ENCODE peak calls at places on chromosomes 11 and 22, in nine cellular contexts. R is NCI-H1105 treated with DMSO at 0.1 percent for 48 hours; N is activated T-cell treated with anti-CD3 and anti-CD28 coated beads for 1 hour; D is stimulated activated CD4-positive, alpha-beta T cell treated with anti-CD3 and anti-CD28 coated beads, Interleukin-12 subunit alpha, Interleukin-12 subunit beta, amount 100 ng/mL, for 48 hours; F is hypothalamus; Q is neuronal stem cell; L is thyroid gland; Y is activated CD4-positive, CD25-positive, alpha-beta regulatory T cell treated with anti-CD3 and anti-CD28 coated beads, Interleukin-2, amount 50 U/mL, for 16 hours; X is progenitor cell of endocrine pancreas. I is an unnamed sample.

GRCh38 chr11:73189315-73189714 is 28.8 kb upstream of the P2RY2 start:
- DNase-seq in D (no peak), N (no peak), Y (no peak), X (no peak), F (no peak), R (no peak), Q (no peak), L (no peak), I (peak; percentile 41)

GRCh38 chr11:33500331-33500730 is 200.3 kb downstream of the C11orf91 start:
- DNase-seq in Q (no peak), F (no peak), N (no peak), Y (no peak), L (no peak), R (no peak), X (no peak), D (no peak), I (no peak)

GRCh38 chr11:27485930-27486773 is 13.6 kb upstream of the LGR4 start:
- DNase-seq in R (peak; percentile 58), F (no peak), N (no peak), L (no peak), X (peak; percentile 27), Q (peak; percentile 56), D (no peak), Y (no peak), I (no peak)

GRCh38 chr11:128691802-128692749 is 1.8 kb upstream of the FLI1 start:
- DNase-seq in X (no peak), F (no peak), N (no peak), R (no peak), Y (no peak), Q (no peak), D (no peak), L (no peak), I (peak; percentile 31)

GRCh38 chr22:35589071-35589735 is 27.9 kb downstream of the MB start:
- DNase-seq in X (no peak), D (no peak), Y (no peak), R (no peak), F (no peak), N (no peak), Q (no peak), L (no peak), I (no peak)

GRCh38 chr11:1546536-1547466 is 25.3 kb downstream of the DUSP8 start:
- DNase-seq in X (peak; percentile 41), Y (no peak), L (peak; percentile 68), Q (peak; percentile 63), N (peak; percentile 38), F (no peak), R (peak; percentile 58), D (no peak), I (peak; percentile 88)

GRCh38 chr11:86755196-86755595 is 45.1 kb upstream of the PRSS23 start:
- DNase-seq in Q (no peak), L (no peak), Y (no peak), N (no peak), F (no peak), X (no peak), D (no peak), R (no peak), I (no peak)

GRCh38 chr11:894575-895201 is 15.9 kb downstream of the CHID1 start:
- DNase-seq in X (no peak), N (no peak), D (no peak), Q (no peak), F (no peak), L (no peak), Y (no peak), R (no peak), I (no peak)

GRCh38 chr22:41357191-41357590 is 24.6 kb upstream of the TEF start:
- DNase-seq in N (no peak), Q (no peak), Y (no peak), X (no peak), R (no peak), F (no peak), L (no peak), D (no peak), I (no peak)

GRCh38 chr22:40183029-40183581 is 5.4 kb downstream of the TNRC6B start:
- DNase-seq in D (no peak), L (no peak), F (no peak), Q (no peak), Y (no peak), X (no peak), R (no peak), N (no peak), I (no peak)

GRCh38 chr11:109926941-109927340 is 166.3 kb upstream of the ZC3H12C start:
- DNase-seq in F (no peak), Q (no peak), Y (no peak), N (no peak), D (no peak), L (no peak), X (no peak), R (no peak), I (no peak)

GRCh38 chr11:20158597-20159257 is 1.5 kb downstream of the DBX1 start:
- DNase-seq in N (no peak), R (no peak), L (peak; percentile 67), D (no peak), F (no peak), X (peak; percentile 79), Q (peak; percentile 88), Y (no peak), I (no peak)

GRCh38 chr22:43042101-43042780 is 27.3 kb upstream of the PACSIN2 start:
- DNase-seq in R (no peak), X (no peak), L (no peak), Y (no peak), Q (no peak), D (no peak), N (no peak), F (no peak), I (no peak)

GRCh38 chr11:102485095-102485722 is 32.6 kb upstream of the TMEM123 start:
- DNase-seq in Y (no peak), N (no peak), Q (no peak), X (no peak), F (no peak), L (no peak), R (no peak), D (no peak), I (no peak)

GRCh38 chr11:67381244-67381972 is 8.0 kb upstream of the CLCF1 start:
- DNase-seq in Q (no peak), Y (no peak), L (peak; percentile 72), D (no peak), X (no peak), F (no peak), R (no peak), N (no peak), I (no peak)

GRCh38 chr22:50264104-50264745 is 2.7 kb upstream of the MAPK12 start:
- DNase-seq in L (no peak), N (no peak), R (no peak), Q (no peak), F (no peak), Y (no peak), X (no peak), D (no peak), I (no peak)

GRCh38 chr22:50438305-50439275 is 36.2 kb downstream of the SBF1 start:
- DNase-seq in Y (no peak), D (no peak), Q (no peak), F (no peak), L (no peak), X (no peak), N (no peak), R (no peak), I (no peak)

GRCh38 chr11:43396617-43397016 is 37.9 kb downstream of the TTC17 start:
- DNase-seq in N (no peak), X (no peak), L (peak; percentile 31), F (no peak), Y (no peak), Q (no peak), D (no peak), R (no peak), I (no peak)

GRCh38 chr11:109865558-109866186 is 227.5 kb upstream of the ZC3H12C start:
- DNase-seq in Y (no peak), L (no peak), X (no peak), Q (no peak), N (no peak), F (no peak), R (peak; percentile 14), D (no peak), I (no peak)

GRCh38 chr11:44632466-44633123 is 67.1 kb downstream of the CD82 start:
- DNase-seq in N (no peak), R (no peak), Y (no peak), L (no peak), Q (no peak), D (no peak), F (no peak), X (peak; percentile 11), I (no peak)

GRCh38 chr22:43435851-43436535 is 24.2 kb downstream of the MPPED1 start:
- DNase-seq in D (no peak), F (no peak), Y (no peak), N (no peak), Q (no peak), L (peak; percentile 43), R (no peak), X (no peak), I (no peak)

GRCh38 chr22:47318041-47318737 is 555.7 kb downstream of the TBC1D22A start:
- DNase-seq in F (no peak), Y (no peak), Q (no peak), L (no peak), N (no peak), D (no peak), R (no peak), X (no peak), I (no peak)

GRCh38 chr22:35727436-35727835 is 9.8 kb downstream of the APOL5 start:
- DNase-seq in F (no peak), D (no peak), L (no peak), Y (no peak), R (no peak), Q (no peak), X (no peak), N (no peak), I (no peak)

GRCh38 chr22:29629382-29630179 is 26.1 kb downstream of the NF2 start:
- DNase-seq in Q (no peak), N (no peak), R (no peak), Y (no peak), D (no peak), X (no peak), F (no peak), L (no peak), I (no peak)

GRCh38 chr22:38782402-38783094 is 11.4 kb downstream of the DNAL4 start:
- DNase-seq in D (no peak), F (no peak), R (no peak), Q (no peak), N (no peak), L (no peak), Y (no peak), X (no peak), I (no peak)

GRCh38 chr11:69384548-69385465 is 90.9 kb downstream of the MYEOV start:
- DNase-seq in L (no peak), R (no peak), Q (no peak), D (no peak), X (no peak), F (no peak), N (no peak), Y (no peak), I (no peak)

GRCh38 chr11:128890543-128891409 is at the start of gene KCNJ5:
- DNase-seq in Y (no peak), Q (no peak), F (no peak), R (peak; percentile 80), D (no peak), N (no peak), L (peak; percentile 79), X (no peak), I (no peak)

GRCh38 chr11:75233688-75234295 is 6.8 kb upstream of the TPBGL start:
- DNase-seq in Q (peak; percentile 87), F (no peak), Y (no peak), R (no peak), L (peak; percentile 8), N (no peak), D (no peak), X (peak; percentile 66), I (no peak)

GRCh38 chr11:46122955-46123354 is 1.7 kb upstream of the PHF21A start:
- DNase-seq in Y (no peak), R (no peak), X (no peak), D (no peak), F (no peak), Q (no peak), N (no peak), L (no peak), I (no peak)

GRCh38 chr11:64876226-64876750 is 2.1 kb downstream of the EHD1 start:
- DNase-seq in F (no peak), L (no peak), Y (no peak), X (no peak), N (no peak), D (no peak), Q (no peak), R (no peak), I (no peak)

GRCh38 chr22:45230026-45230845 is 10.5 kb downstream of the KIAA0930 start:
- DNase-seq in N (no peak), L (no peak), D (no peak), F (no peak), Q (no peak), R (no peak), X (no peak), Y (no peak), I (no peak)